ENCODE peak calls at places on chromosomes 3 and 15, in four cellular contexts. E, P, M and X are unnamed samples.

GRCh38 chr15:66638377-66638776 is 63.7 kb upstream of the SMAD6 start:
- DNase-seq in E (no peak), P (no peak), M (no peak), X (no peak)

GRCh38 chr15:66647358-66647757 is 54.7 kb upstream of the SMAD6 start:
- DNase-seq in E (no peak), P (no peak), M (no peak), X (no peak)

GRCh38 chr15:98177950-98178848 is 217.7 kb downstream of the ARRDC4 start:
- DNase-seq in E (peak), P (peak), M (peak), X (peak)

GRCh38 chr3:11784962-11785361 is 61.7 kb downstream of the TAMM41 start:
- DNase-seq in E (no peak), P (no peak), M (no peak), X (no peak)

GRCh38 chr3:12131351-12131750 is 27.4 kb downstream of the TIMP4 start:
- DNase-seq in E (no peak), P (no peak), M (no peak), X (no peak)

GRCh38 chr3:171457263-171458055 is 2.7 kb downstream of the TNIK start:
- DNase-seq in E (peak), P (no peak), M (peak), X (no peak)

GRCh38 chr3:32457971-32458471 is 44.6 kb downstream of the CMTM6 start:
- DNase-seq in E (no peak), P (no peak), M (no peak), X (no peak)

GRCh38 chr3:169295126-169295525 is 368.4 kb downstream of the MECOM start:
- DNase-seq in E (no peak), P (no peak), M (peak), X (no peak)

GRCh38 chr3:11733914-11734313 is 90.2 kb upstream of the VGLL4 start:
- DNase-seq in E (no peak), P (no peak), M (no peak), X (no peak)

GRCh38 chr3:39960515-39961403 is 151.3 kb downstream of the MYRIP start:
- DNase-seq in E (no peak), P (no peak), M (no peak), X (no peak)

GRCh38 chr3:124928333-124929202 is 6.0 kb downstream of the MUC13 start:
- DNase-seq in E (peak), P (peak), M (peak), X (no peak)